ENCODE peak calls at places on chromosomes 7 and 10, in six cellular contexts. M is GM12878, T is H1, F is HCT116, Q is K562, H is HepG2. Y is an unnamed sample.

GRCh38 chr10:131909929-131910328 is 9.1 kb downstream of the PPP2R2D start:
- DNase-seq in F (no peak), M (no peak), Q (no peak), T (no peak), H (no peak), Y (no peak)

GRCh38 chr10:71837085-71837827 is 13.8 kb downstream of the PSAP start:
- DNase-seq in F (no peak), M (no peak), T (no peak), Q (peak; percentile 65), H (peak; percentile 57), Y (no peak)

GRCh38 chr7:90538405-90538804 is 57.7 kb upstream of the CDK14 start:
- DNase-seq in Q (no peak), T (no peak), F (no peak), H (no peak), M (no peak), Y (no peak)

GRCh38 chr10:15369642-15370211 is 1.4 kb downstream of the FAM171A1 start:
- DNase-seq in H (no peak), T (no peak), Q (no peak), F (no peak), M (no peak), Y (no peak)

GRCh38 chr10:101932182-101932581 is 88.6 kb upstream of the KCNIP2 start:
- DNase-seq in H (no peak), M (no peak), F (no peak), T (no peak), Q (no peak), Y (no peak)

GRCh38 chr10:58665361-58665760 is 152.7 kb downstream of the BICC1 start:
- DNase-seq in Q (no peak), M (no peak), H (no peak), T (no peak), F (no peak), Y (no peak)

GRCh38 chr10:2885956-2886296 is 181.4 kb upstream of the PFKP start:
- DNase-seq in T (no peak), M (no peak), Q (no peak), H (no peak), F (no peak), Y (no peak)

GRCh38 chr10:43861966-43862751 is 213.5 kb upstream of the ZNF32 start:
- DNase-seq in M (no peak), T (no peak), F (no peak), Q (no peak), H (peak; percentile 31), Y (no peak)

GRCh38 chr7:150755473-150756099 is 18.4 kb downstream of the GIMAP5 start:
- DNase-seq in Q (peak; percentile 2), T (no peak), M (peak; percentile 71), F (no peak), H (no peak), Y (no peak)

GRCh38 chr7:30086529-30086928 is 48.3 kb upstream of the MTURN start:
- DNase-seq in Q (no peak), M (no peak), T (no peak), H (no peak), F (no peak), Y (no peak)

GRCh38 chr7:22640269-22640668 is 86.7 kb upstream of the IL6 start:
- DNase-seq in Q (no peak), H (no peak), M (peak; percentile 60), T (no peak), F (no peak), Y (no peak)

GRCh38 chr10:85607296-85607695 is 759.3 kb downstream of the GRID1 start:
- DNase-seq in T (no peak), M (no peak), H (no peak), Q (no peak), F (no peak), Y (no peak)

GRCh38 chr10:78688945-78689935 is 379.5 kb upstream of the ZMIZ1 start:
- DNase-seq in H (no peak), T (no peak), M (no peak), Q (no peak), F (no peak), Y (no peak)

GRCh38 chr7:145313601-145314000 is 477.7 kb upstream of the TPK1 start:
- DNase-seq in H (no peak), M (no peak), T (no peak), Q (no peak), F (no peak), Y (no peak)

GRCh38 chr7:74051629-74052410 is 23.8 kb downstream of the ELN start:
- DNase-seq in M (no peak), H (peak; percentile 56), F (peak; percentile 34), T (no peak), Q (peak; percentile 82), Y (peak; percentile 43)

GRCh38 chr10:57983226-57983870 is 284.3 kb downstream of the IPMK start:
- DNase-seq in F (peak; percentile 6), M (no peak), Q (no peak), H (no peak), T (no peak), Y (no peak)

GRCh38 chr10:6473430-6473829 is 106.6 kb downstream of the PRKCQ start:
- DNase-seq in T (no peak), H (no peak), Q (peak; percentile 63), F (no peak), M (no peak), Y (no peak)
- TF ChIP-seq ZNF274 in T (no peak), H (no peak), Q (no peak), F (no peak), M (no peak), Y (no peak)

DNA sequence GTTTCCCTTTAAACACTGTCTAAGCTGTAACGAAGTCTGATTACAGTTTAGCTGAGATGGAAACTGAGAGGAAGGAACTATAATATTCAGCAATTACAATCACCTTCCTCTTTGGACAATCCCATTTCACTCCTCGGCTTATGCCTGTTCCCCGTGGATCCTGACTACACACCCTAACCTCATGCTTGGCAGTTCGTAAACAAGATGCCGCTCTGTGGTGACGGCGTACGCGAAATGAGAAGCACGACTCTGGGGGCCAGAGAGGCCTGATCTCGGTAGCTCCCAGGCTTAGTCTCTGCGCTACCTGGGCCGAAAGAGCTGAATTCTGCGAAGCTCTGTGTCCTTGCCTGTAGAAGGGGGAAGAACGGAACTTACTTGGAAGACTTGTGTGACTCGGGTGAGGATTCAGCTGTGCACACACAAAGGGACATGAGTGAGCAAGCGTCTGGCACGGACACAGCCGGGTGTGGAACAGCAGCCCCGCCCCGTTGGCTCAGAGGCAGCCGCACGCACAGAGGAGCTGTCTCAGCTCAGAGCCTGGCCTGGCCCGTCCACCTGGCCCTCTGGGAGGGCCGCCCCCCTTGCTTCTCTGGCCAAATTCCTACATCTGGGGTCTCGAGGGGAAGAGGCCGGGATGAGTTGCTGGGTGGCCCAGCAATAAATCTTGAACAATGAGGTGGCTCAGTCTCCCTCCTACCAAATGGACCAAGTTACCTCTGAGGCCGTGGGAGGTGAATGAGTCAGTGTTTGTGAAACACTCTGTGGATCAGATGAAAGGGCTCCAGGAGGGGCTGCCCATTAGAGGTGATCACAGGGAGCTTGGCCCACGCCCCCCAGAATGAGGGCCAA is 83.9 kb downstream of the PDGFA start:
- DNase-seq in F (no peak), M (no peak), H (no peak), Q (no peak), T (no peak), Y (no peak)
- TF ChIP-seq ZNF274 in F (no peak), M (no peak), H (peak; percentile 19), Q (no peak), T (no peak), Y (no peak)

DNA sequence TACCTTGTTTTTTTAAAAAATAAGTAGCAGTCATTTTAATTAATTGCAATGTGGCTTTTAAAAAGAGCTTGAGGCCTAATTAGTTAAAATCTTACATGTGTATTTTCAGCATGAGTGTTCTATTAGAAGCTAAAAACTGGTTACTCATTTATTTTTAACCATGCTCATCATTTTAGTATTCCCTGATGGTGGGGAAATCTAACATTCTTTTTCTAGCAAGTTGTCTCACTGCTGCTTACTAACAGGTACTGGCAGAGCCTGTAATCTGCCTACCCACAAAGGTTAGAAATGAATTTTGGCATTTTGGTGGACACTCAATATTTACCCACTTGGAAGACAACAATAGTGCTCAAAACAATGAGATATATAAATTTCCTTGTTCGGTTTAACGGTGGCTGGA is 83.4 kb downstream of the VWDE start:
- DNase-seq in H (no peak), F (no peak), T (no peak), Q (no peak), M (no peak), Y (no peak)
- TF ChIP-seq ZNF274 in H (no peak), F (no peak), T (no peak), Q (no peak), M (no peak), Y (no peak)

GRCh38 chr7:51273360-51273759 is 43.2 kb downstream of the COBL start:
- DNase-seq in T (no peak), M (no peak), H (no peak), F (no peak), Q (no peak), Y (no peak)
- TF ChIP-seq ZNF274 in T (no peak), M (no peak), H (no peak), F (no peak), Q (no peak), Y (no peak)